ENCODE peak calls at places on chromosome 3, in four cellular contexts. One of them, this sample, is unnamed.

GRCh38 chr3:18288243-18288642 is 136.9 kb downstream of the SATB1 start:
- DNase-seq in HepG2: no peak
- DNase-seq in H1: no peak
- DNase-seq in GM12878: no peak
- DNase-seq in this sample: no peak

GRCh38 chr3:15265655-15266509 is 59.8 kb downstream of the CAPN7 start:
- DNase-seq in HepG2: no peak
- DNase-seq in H1: no peak
- DNase-seq in GM12878: no peak
- DNase-seq in this sample: no peak

GRCh38 chr3:80785875-80786274 is 975.6 kb downstream of the GBE1 start:
- DNase-seq in HepG2: no peak
- DNase-seq in H1: no peak
- DNase-seq in GM12878: no peak
- DNase-seq in this sample: no peak

GRCh38 chr3:133457465-133458067 is 57.7 kb downstream of the BFSP2 start:
- DNase-seq in HepG2: no peak
- DNase-seq in H1: no peak
- DNase-seq in GM12878: no peak
- DNase-seq in this sample: no peak

GRCh38 chr3:194731496-194732073 is 45.9 kb downstream of the FAM43A start:
- DNase-seq in HepG2: no peak
- DNase-seq in H1: no peak
- DNase-seq in GM12878: no peak
- DNase-seq in this sample: no peak

GRCh38 chr3:190361791-190362190 is 26.2 kb upstream of the CLDN16 start:
- DNase-seq in HepG2: no peak
- DNase-seq in H1: no peak
- DNase-seq in GM12878: no peak
- DNase-seq in this sample: no peak

GRCh38 chr3:46668591-46668990 is 24.9 kb downstream of the ALS2CL start:
- DNase-seq in HepG2: no peak
- DNase-seq in H1: no peak
- DNase-seq in GM12878: no peak
- DNase-seq in this sample: no peak

GRCh38 chr3:169996063-169996462 is 29.5 kb downstream of the SEC62 start:
- DNase-seq in HepG2: no peak
- DNase-seq in H1: no peak
- DNase-seq in GM12878: no peak
- DNase-seq in this sample: no peak

GRCh38 chr3:14518432-14518802 is 21.7 kb downstream of the GRIP2 start:
- DNase-seq in HepG2: no peak
- DNase-seq in H1: no peak
- DNase-seq in GM12878: no peak
- DNase-seq in this sample: no peak

GRCh38 chr3:129554356-129555120 is 11.6 kb downstream of the H1-8 start:
- DNase-seq in HepG2: no peak
- DNase-seq in H1: no peak
- DNase-seq in GM12878: no peak
- DNase-seq in this sample: no peak
- TF ChIP-seq SUZ12 in HepG2: no peak
- TF ChIP-seq SUZ12 in H1: no peak
- TF ChIP-seq SUZ12 in GM12878: no peak
- TF ChIP-seq SUZ12 in this sample: no peak

DNA sequence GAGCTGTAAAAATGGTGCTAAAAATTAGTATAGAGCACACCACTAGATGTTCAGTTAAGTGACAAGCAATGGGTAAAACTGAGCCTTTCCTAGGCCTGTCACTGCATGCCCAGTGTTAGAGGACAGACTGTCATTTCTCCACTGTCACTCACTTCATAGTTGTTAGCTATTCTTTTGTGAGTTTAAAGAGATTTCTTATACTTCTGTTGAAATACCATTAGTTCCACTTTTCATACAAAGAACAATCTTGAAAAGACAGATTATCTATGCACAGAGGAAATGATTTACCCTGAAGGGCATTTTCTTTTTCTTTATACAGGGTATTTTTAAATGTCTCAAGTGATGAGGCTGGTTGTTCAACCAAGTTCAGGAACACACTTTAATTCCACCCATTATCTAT is 28.3 kb upstream of the CHMP2B start:
- DNase-seq in HepG2: no peak
- DNase-seq in H1: no peak
- DNase-seq in GM12878: no peak
- DNase-seq in this sample: no peak
- TF ChIP-seq ZNF274 in HepG2: no peak
- TF ChIP-seq ZNF274 in H1: no peak
- TF ChIP-seq ZNF274 in GM12878: no peak
- TF ChIP-seq ZNF274 in this sample: no peak

DNA sequence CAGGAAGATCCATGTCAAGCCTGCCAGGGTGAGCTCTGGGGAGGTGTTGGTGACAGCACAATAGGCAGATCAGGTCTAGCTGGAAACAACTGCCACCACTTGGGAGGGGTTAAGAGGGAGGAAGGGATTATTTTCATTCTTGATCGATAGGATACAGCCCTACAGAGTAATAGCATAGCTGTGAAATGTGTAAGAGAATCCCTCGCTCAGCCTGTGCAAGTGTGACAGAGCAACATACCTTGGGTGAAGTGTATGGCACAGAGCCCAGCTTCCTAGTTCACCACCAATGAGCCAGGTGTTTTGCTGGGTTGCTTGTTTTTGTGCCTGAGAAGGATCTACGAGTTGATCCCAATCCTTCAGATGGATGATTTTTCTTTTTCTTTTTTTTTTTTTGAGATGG is 9.2 kb upstream of the DCUN1D1 start:
- DNase-seq in HepG2: no peak
- DNase-seq in H1: no peak
- DNase-seq in GM12878: no peak
- DNase-seq in this sample: no peak
- TF ChIP-seq SUZ12 in HepG2: no peak
- TF ChIP-seq SUZ12 in H1: no peak
- TF ChIP-seq SUZ12 in GM12878: no peak
- TF ChIP-seq SUZ12 in this sample: no peak

DNA sequence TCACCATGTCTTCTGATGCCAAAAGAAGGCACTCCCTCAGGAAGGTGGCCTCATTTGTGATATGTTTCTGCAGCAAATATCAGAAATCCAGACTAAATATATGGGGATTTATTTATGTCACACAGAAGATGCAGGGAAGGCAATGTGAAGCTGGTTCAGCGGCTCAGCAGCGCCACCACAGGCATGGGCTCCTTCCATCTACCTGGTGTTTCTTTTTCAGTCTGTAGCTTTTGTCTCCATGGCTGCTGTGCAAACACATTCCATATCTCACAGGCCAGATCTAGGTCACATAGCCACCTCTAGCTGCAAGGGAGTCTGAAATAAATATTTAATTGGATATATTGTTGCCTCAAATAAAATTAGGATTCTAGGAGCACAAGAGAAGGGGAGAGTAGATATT is 502.1 kb upstream of the IL12A start:
- DNase-seq in HepG2: peak
- DNase-seq in H1: peak
- DNase-seq in GM12878: no peak
- DNase-seq in this sample: no peak
- TF ChIP-seq ZNF274 in HepG2: no peak
- TF ChIP-seq ZNF274 in H1: no peak
- TF ChIP-seq ZNF274 in GM12878: no peak
- TF ChIP-seq ZNF274 in this sample: no peak

GRCh38 chr3:149535395-149535685 is 60.8 kb downstream of the TM4SF4 start:
- DNase-seq in HepG2: no peak
- DNase-seq in H1: no peak
- DNase-seq in GM12878: no peak
- DNase-seq in this sample: no peak
- TF ChIP-seq SUZ12 in HepG2: no peak
- TF ChIP-seq SUZ12 in H1: no peak
- TF ChIP-seq SUZ12 in GM12878: no peak
- TF ChIP-seq SUZ12 in this sample: no peak

GRCh38 chr3:185930393-185931107 is 7.3 kb downstream of the TRA2B start:
- DNase-seq in HepG2: no peak
- DNase-seq in H1: no peak
- DNase-seq in GM12878: no peak
- DNase-seq in this sample: no peak

GRCh38 chr3:185929192-185930151 is 8.3 kb downstream of the TRA2B start:
- DNase-seq in HepG2: no peak
- DNase-seq in H1: no peak
- DNase-seq in GM12878: no peak
- DNase-seq in this sample: no peak

GRCh38 chr3:185926445-185926844 is 11.4 kb downstream of the TRA2B start:
- DNase-seq in HepG2: no peak
- DNase-seq in H1: no peak
- DNase-seq in GM12878: no peak
- DNase-seq in this sample: no peak

GRCh38 chr3:185927501-185928200 is 10.2 kb downstream of the TRA2B start:
- DNase-seq in HepG2: peak
- DNase-seq in H1: no peak
- DNase-seq in GM12878: no peak
- DNase-seq in this sample: no peak

GRCh38 chr3:185928532-185928931 is 9.3 kb downstream of the TRA2B start:
- DNase-seq in HepG2: no peak
- DNase-seq in H1: no peak
- DNase-seq in GM12878: no peak
- DNase-seq in this sample: no peak
- TF ChIP-seq ZNF274 in HepG2: no peak
- TF ChIP-seq ZNF274 in H1: no peak
- TF ChIP-seq ZNF274 in GM12878: no peak
- TF ChIP-seq ZNF274 in this sample: no peak

DNA sequence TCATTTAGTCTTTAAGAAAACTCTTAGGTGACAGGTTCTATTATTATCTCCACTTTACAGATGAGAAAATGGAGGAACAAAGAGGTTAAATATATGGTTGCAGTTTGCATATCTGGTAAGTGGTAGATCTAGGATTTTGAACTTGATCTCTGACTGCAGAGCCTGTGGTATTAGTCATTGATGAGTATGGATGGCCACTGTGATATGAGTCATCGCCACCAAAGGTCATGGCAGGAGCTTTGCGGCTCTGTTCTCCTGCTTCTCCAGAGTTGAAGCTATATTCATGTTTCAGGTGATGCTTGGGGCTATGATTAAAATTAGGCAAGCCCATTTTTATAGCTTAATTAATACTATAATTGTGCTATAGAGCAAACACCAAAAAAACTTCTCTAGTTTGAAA is 306.2 kb upstream of the DPPA4 start:
- DNase-seq in HepG2: peak
- DNase-seq in H1: no peak
- DNase-seq in GM12878: no peak
- DNase-seq in this sample: no peak
- TF ChIP-seq SUZ12 in HepG2: no peak
- TF ChIP-seq SUZ12 in H1: no peak
- TF ChIP-seq SUZ12 in GM12878: no peak
- TF ChIP-seq SUZ12 in this sample: no peak

GRCh38 chr3:43710607-43711006 is 19.9 kb downstream of the ABHD5 start:
- DNase-seq in HepG2: no peak
- DNase-seq in H1: no peak
- DNase-seq in GM12878: no peak
- DNase-seq in this sample: no peak
- TF ChIP-seq ZNF274 in HepG2: no peak
- TF ChIP-seq ZNF274 in H1: no peak
- TF ChIP-seq ZNF274 in GM12878: no peak
- TF ChIP-seq ZNF274 in this sample: no peak